ENCODE peak calls at places on chromosome 3, in six cellular contexts. R is right atrium auricular region, N is fibroblast of the aortic adventitia, C is esophagus squamous epithelium, O is esophagus muscularis mucosa, Z is foreskin fibroblast. F is an unnamed sample.

GRCh38 chr3:69761896-69762789 is 22.9 kb downstream of the MITF start:
- DNase-seq in R (no peak), N (peak; percentile 64), C (no peak), O (peak; percentile 72), Z (peak; percentile 71), F (peak; percentile 72)

GRCh38 chr3:46383946-46384330 is 13.2 kb downstream of the CCR5 start:
- DNase-seq in R (no peak), N (no peak), C (no peak), O (no peak), Z (no peak), F (no peak)

GRCh38 chr3:107143206-107143605 is 234.0 kb upstream of the CCDC54 start:
- DNase-seq in R (no peak), N (no peak), C (no peak), O (no peak), Z (no peak), F (no peak)

GRCh38 chr3:46860381-46861292 is 2.6 kb downstream of the MYL3 start:
- DNase-seq in R (no peak), N (no peak), C (no peak), O (no peak), Z (no peak), F (no peak)

GRCh38 chr3:197882580-197882979 is 67.4 kb upstream of the RPL35A start:
- DNase-seq in R (no peak), N (no peak), C (no peak), O (no peak), Z (no peak), F (no peak)

GRCh38 chr3:13818919-13819318 is 61.0 kb downstream of the WNT7A start:
- DNase-seq in R (no peak), N (no peak), C (no peak), O (no peak), Z (no peak), F (no peak)

GRCh38 chr3:12430086-12430485 is 54.2 kb upstream of the TSEN2 start:
- DNase-seq in R (no peak), N (no peak), C (no peak), O (no peak), Z (no peak), F (no peak)

GRCh38 chr3:46065294-46065705 is 38.0 kb upstream of the XCR1 start:
- DNase-seq in R (no peak), N (no peak), C (no peak), O (no peak), Z (no peak), F (no peak)

GRCh38 chr3:40741729-40742128 is 217.0 kb downstream of the ZNF621 start:
- DNase-seq in R (no peak), N (no peak), C (no peak), O (no peak), Z (no peak), F (no peak)

GRCh38 chr3:78728406-78729145 is 1039.2 kb downstream of the ROBO1 start:
- DNase-seq in R (peak; percentile 65), N (peak; percentile 59), C (no peak), O (no peak), Z (peak; percentile 38), F (no peak)

GRCh38 chr3:8621872-8622271 is 22.7 kb downstream of the SSUH2 start:
- DNase-seq in R (peak; percentile 81), N (peak; percentile 90), C (no peak), O (no peak), Z (peak; percentile 89), F (peak; percentile 72)

GRCh38 chr3:195886181-195887141 is 21.9 kb downstream of the TNK2 start:
- DNase-seq in R (no peak), N (peak; percentile 85), C (no peak), O (no peak), Z (no peak), F (no peak)

GRCh38 chr3:171113716-171114115 is 87.2 kb upstream of the SLC2A2 start:
- DNase-seq in R (no peak), N (no peak), C (no peak), O (no peak), Z (no peak), F (no peak)

GRCh38 chr3:72482589-72483249 is 365.5 kb downstream of the SHQ1 start:
- DNase-seq in R (peak; percentile 81), N (peak; percentile 78), C (peak; percentile 18), O (peak; percentile 96), Z (peak; percentile 57), F (no peak)

GRCh38 chr3:29758108-29759020 is 477.5 kb downstream of the RBMS3 start:
- DNase-seq in R (no peak), N (peak; percentile 93), C (no peak), O (no peak), Z (peak; percentile 75), F (peak; percentile 51)

GRCh38 chr3:124770341-124771082 is 40.3 kb downstream of the UMPS start:
- DNase-seq in R (no peak), N (no peak), C (no peak), O (no peak), Z (no peak), F (no peak)

GRCh38 chr3:193885832-193886231 is 250.1 kb upstream of the HES1 start:
- DNase-seq in R (no peak), N (no peak), C (no peak), O (no peak), Z (no peak), F (no peak)

GRCh38 chr3:49104427-49105291 is at the start of gene QARS1:
- DNase-seq in R (peak; percentile 97), N (peak; percentile 89), C (peak; percentile 60), O (peak; percentile 99), Z (peak; percentile 89), F (peak; percentile 50)

GRCh38 chr3:55486101-55486856 is 827 bp downstream of the WNT5A start:
- DNase-seq in R (no peak), N (peak; percentile 60), C (no peak), O (no peak), Z (peak; percentile 82), F (no peak)

GRCh38 chr3:184255291-184256039 is 5.9 kb downstream of the CAMK2N2 start:
- DNase-seq in R (no peak), N (no peak), C (no peak), O (no peak), Z (no peak), F (no peak)

GRCh38 chr3:84141571-84141970 is 817.2 kb upstream of the CADM2 start:
- DNase-seq in R (no peak), N (no peak), C (no peak), O (no peak), Z (no peak), F (no peak)

DNA sequence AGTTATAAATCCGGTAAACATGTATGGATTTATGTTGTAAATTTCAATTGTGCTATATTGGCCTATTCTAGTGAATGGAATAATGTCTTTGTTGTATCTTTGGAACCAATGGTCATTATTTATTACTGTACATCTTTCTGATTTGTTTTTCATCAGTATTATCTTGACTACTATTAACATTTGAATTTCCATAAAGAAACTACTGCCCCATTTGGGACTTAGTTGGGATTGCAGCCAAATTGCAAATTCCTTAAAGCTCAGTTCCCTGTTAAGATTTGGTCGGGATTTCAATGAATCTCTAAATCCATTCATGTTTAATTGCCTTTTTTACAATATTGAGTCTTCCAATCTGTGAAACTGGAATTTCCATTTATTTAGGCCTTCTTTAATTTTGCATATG is 822.4 kb upstream of the CADM2 start:
- DNase-seq in R (no peak), N (no peak), C (no peak), O (no peak), Z (no peak), F (no peak)
- TF ChIP-seq CTCF in R (no peak), N (no peak), C (no peak), O (no peak), Z (no peak), F (no peak)

GRCh38 chr3:120681018-120681417 is 1.0 kb downstream of the HGD start:
- DNase-seq in R (no peak), N (no peak), C (no peak), O (peak; percentile 34), Z (no peak), F (no peak)

GRCh38 chr3:120681506-120682038 is 467 bp downstream of the HGD start:
- DNase-seq in R (no peak), N (no peak), C (no peak), O (no peak), Z (no peak), F (no peak)

GRCh38 chr3:120680193-120680894 is 1.7 kb downstream of the HGD start:
- DNase-seq in R (no peak), N (no peak), C (no peak), O (peak; percentile 47), Z (no peak), F (no peak)

GRCh38 chr3:120678331-120678845 is 3.7 kb downstream of the HGD start:
- DNase-seq in R (peak; percentile 64), N (peak; percentile 88), C (no peak), O (peak; percentile 68), Z (peak; percentile 70), F (peak; percentile 42)

DNA sequence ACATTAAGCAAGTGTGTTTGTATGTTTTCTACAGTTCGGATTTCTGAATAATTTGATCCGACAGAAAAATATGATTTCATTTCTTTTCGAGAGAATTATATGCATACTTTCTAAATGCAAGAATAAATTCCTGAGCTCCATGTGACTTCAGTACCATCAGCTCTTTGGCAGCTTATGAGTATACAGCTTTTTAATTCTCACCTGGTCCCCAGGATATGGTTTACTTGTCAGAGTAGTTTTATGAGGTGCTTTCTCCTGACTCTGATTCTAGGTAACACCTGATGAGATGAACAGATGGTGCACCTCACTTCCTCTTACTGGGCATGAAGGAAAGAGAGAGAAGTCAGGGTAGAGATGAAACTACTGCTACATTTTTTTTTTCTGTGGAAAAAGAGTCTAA is 3.1 kb downstream of the HGD start:
- DNase-seq in R (no peak), N (no peak), C (no peak), O (no peak), Z (no peak), F (no peak)
- H3K4me3 ChIP-seq in R (no peak overlapping the region), N (no peak overlapping the region), C (no peak overlapping the region), O (peak overlapping the region; percentile 29), Z (peak overlapping the region; percentile 28), F (no peak overlapping the region)

DNA sequence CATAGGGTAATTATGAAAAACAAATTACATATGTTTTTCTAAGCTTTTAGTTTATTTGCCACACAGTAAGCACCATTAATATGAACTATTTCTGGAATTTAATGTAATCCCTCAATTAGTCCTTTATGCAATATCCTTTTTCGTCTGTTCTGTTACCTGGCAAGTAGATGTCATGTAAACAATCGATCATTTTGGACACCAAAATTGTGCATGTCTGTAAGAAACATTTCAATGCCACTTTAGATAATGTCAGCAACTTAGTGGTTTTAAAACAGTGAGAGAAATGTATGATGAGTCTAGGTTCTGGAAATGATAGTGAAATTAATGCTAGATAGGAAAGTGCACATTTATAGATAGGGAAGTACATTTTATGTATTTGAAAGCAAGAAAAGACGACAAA is 986.6 kb downstream of the ZPLD1 start:
- DNase-seq in R (no peak), N (no peak), C (no peak), O (no peak), Z (no peak), F (no peak)
- TF ChIP-seq CTCF in R (no peak), N (no peak), C (no peak), O (no peak), Z (no peak), F (no peak)

GRCh38 chr3:170002231-170002630 is 35.6 kb upstream of the GPR160 start:
- DNase-seq in R (no peak), N (no peak), C (no peak), O (no peak), Z (no peak), F (no peak)

GRCh38 chr3:169999433-169999832 is 32.8 kb downstream of the SEC62 start:
- DNase-seq in R (no peak), N (no peak), C (no peak), O (no peak), Z (no peak), F (no peak)

GRCh38 chr3:170003881-170004356 is 33.9 kb upstream of the GPR160 start:
- DNase-seq in R (no peak), N (no peak), C (no peak), O (no peak), Z (no peak), F (no peak)

GRCh38 chr3:170000051-170000450 is 33.4 kb downstream of the SEC62 start:
- DNase-seq in R (no peak), N (no peak), C (no peak), O (no peak), Z (no peak), F (no peak)

GRCh38 chr3:170002829-170003228 is 35.0 kb upstream of the GPR160 start:
- DNase-seq in R (no peak), N (no peak), C (no peak), O (no peak), Z (no peak), F (no peak)
- H3K4me3 ChIP-seq in R (no peak overlapping the region), N (no peak overlapping the region), C (no peak overlapping the region), O (peak overlapping the region; percentile 5), Z (no peak overlapping the region), F (no peak overlapping the region)